ENCODE peak calls at places on chromosome 5, in eight cellular contexts. U is GM04504; L is immature natural killer cell; P is activated naive CD4-positive, alpha-beta T cell treated with anti-CD3 and anti-CD28 coated beads for 36 hours; A is Ammon's horn; R is stimulated activated CD4-positive, alpha-beta T cell treated with anti-CD3 and anti-CD28 coated beads, Interleukin-12 subunit alpha, Interleukin-12 subunit beta, amount 100 ng/mL, for 4 hours; M is activated CD4-positive, alpha-beta T cell treated with anti-CD3 and anti-CD28 coated beads for 4 hours; V is nephron progenitor cell. Z is an unnamed sample.

GRCh38 chr5:39177629-39177959 is 41.8 kb downstream of the FYB1 start:
- DNase-seq in R (no peak), P (no peak), V (no peak), U (no peak), A (no peak), L (peak), M (no peak), Z (no peak)

GRCh38 chr5:57137401-57137800 is 36.5 kb upstream of the GPBP1 start:
- DNase-seq in U (no peak), A (no peak), V (no peak), L (no peak), M (no peak), P (no peak), R (no peak), Z (no peak)

GRCh38 chr5:72140711-72141110 is 33.4 kb downstream of the MAP1B start:
- DNase-seq in L (no peak), P (no peak), R (no peak), V (no peak), A (no peak), M (no peak), U (no peak), Z (no peak)

GRCh38 chr5:159826351-159827222 is 89.7 kb upstream of the ADRA1B start:
- DNase-seq in V (no peak), U (no peak), P (no peak), A (no peak), M (no peak), R (no peak), L (no peak), Z (no peak)

GRCh38 chr5:3339092-3339797 is 256.4 kb upstream of the IRX1 start:
- DNase-seq in R (no peak), L (no peak), U (no peak), M (no peak), A (no peak), P (no peak), V (no peak), Z (no peak)

GRCh38 chr5:73031839-73032238 is 76.0 kb downstream of the FCHO2 start:
- DNase-seq in M (no peak), U (peak), L (no peak), R (no peak), V (no peak), P (no peak), A (peak), Z (no peak)

GRCh38 chr5:14526493-14526892 is 55.1 kb upstream of the OTULINL start:
- DNase-seq in U (no peak), V (no peak), R (no peak), L (no peak), M (no peak), A (no peak), P (no peak), Z (no peak)

GRCh38 chr5:172531704-172532026 is 77.3 kb upstream of the SH3PXD2B start:
- DNase-seq in R (no peak), U (no peak), M (no peak), A (no peak), P (no peak), V (no peak), L (no peak), Z (no peak)